ENCODE peak calls at places on chromosomes 13 and 19, in six cellular contexts. Q, R, W, B, S and L are unnamed samples.
A peak's percentile ranks its signal among the peaks of the same experiment; 100 is the strongest.

GRCh38 chr13:106415971-106416370 is 119.5 kb downstream of the EFNB2 start:
- DNase-seq in Q (no peak), R (no peak), W (no peak), B (no peak), S (no peak), L (no peak)

GRCh38 chr13:44755872-44756271 is 179.7 kb upstream of the TSC22D1 start:
- DNase-seq in Q (peak; percentile 90), R (no peak), W (no peak), B (peak; percentile 31), S (no peak), L (no peak)

GRCh38 chr19:49581007-49581508 is at the start of gene PRRG2:
- DNase-seq in Q (no peak), R (no peak), W (no peak), B (no peak), S (no peak), L (no peak)

GRCh38 chr13:22740264-22740663 is 440.5 kb upstream of the SGCG start:
- DNase-seq in Q (no peak), R (no peak), W (no peak), B (no peak), S (no peak), L (no peak)

GRCh38 chr19:47004012-47004465 is 15.6 kb upstream of the NPAS1 start:
- DNase-seq in Q (no peak), R (no peak), W (no peak), B (no peak), S (no peak), L (no peak)

GRCh38 chr13:113839536-113840204 is 24.2 kb downstream of the GAS6 start:
- DNase-seq in Q (no peak), R (no peak), W (no peak), B (no peak), S (no peak), L (no peak)

GRCh38 chr13:42280537-42280936 is 8.6 kb downstream of the AKAP11 start:
- DNase-seq in Q (no peak), R (no peak), W (no peak), B (no peak), S (no peak), L (no peak)

GRCh38 chr13:79796116-79796515 is 315.2 kb downstream of the NDFIP2 start:
- DNase-seq in Q (no peak), R (no peak), W (no peak), B (no peak), S (no peak), L (no peak)

GRCh38 chr13:112819816-112820215 is 130.0 kb downstream of the ATP11A start:
- DNase-seq in Q (no peak), R (no peak), W (no peak), B (no peak), S (no peak), L (no peak)

GRCh38 chr19:5903502-5904301 is at the start of gene NDUFA11:
- DNase-seq in Q (peak; percentile 94), R (peak; percentile 99), W (peak; percentile 96), B (peak; percentile 99), S (peak; percentile 83), L (peak; percentile 92)

GRCh38 chr13:23160241-23161175 is 20.3 kb upstream of the SGCG start:
- DNase-seq in Q (peak; percentile 2), R (peak; percentile 22), W (no peak), B (no peak), S (no peak), L (peak; percentile 37)

GRCh38 chr13:102721800-102722231 is 27.0 kb upstream of the METTL21C start:
- DNase-seq in Q (peak; percentile 8), R (no peak), W (no peak), B (no peak), S (no peak), L (no peak)

GRCh38 chr13:101449971-101450748 is 2.3 kb upstream of the ITGBL1 start:
- DNase-seq in Q (peak; percentile 96), R (no peak), W (peak; percentile 55), B (peak; percentile 62), S (peak; percentile 42), L (no peak)

GRCh38 chr19:40225440-40226305 is 816 bp downstream of the CCNP start:
- DNase-seq in Q (no peak), R (no peak), W (peak; percentile 75), B (peak; percentile 14), S (no peak), L (no peak)

GRCh38 chr13:37149380-37149779 is 43.9 kb upstream of the CSNK1A1L start:
- DNase-seq in Q (no peak), R (no peak), W (no peak), B (no peak), S (no peak), L (no peak)

GRCh38 chr19:43738780-43739211 is 16.0 kb downstream of the SMG9 start:
- DNase-seq in Q (peak; percentile 33), R (no peak), W (no peak), B (no peak), S (no peak), L (no peak)

GRCh38 chr13:102310691-102311432 is 91.0 kb downstream of the FGF14 start:
- DNase-seq in Q (no peak), R (peak; percentile 32), W (peak; percentile 0), B (no peak), S (no peak), L (no peak)

GRCh38 chr19:3171894-3172679 is 6.5 kb upstream of the S1PR4 start:
- DNase-seq in Q (no peak), R (no peak), W (no peak), B (no peak), S (no peak), L (no peak)

GRCh38 chr13:98934243-98934642 is 43.6 kb downstream of the DOCK9 start:
- DNase-seq in Q (no peak), R (no peak), W (no peak), B (no peak), S (no peak), L (no peak)

GRCh38 chr19:20969498-20969897 is 46.4 kb downstream of the ZNF85 start:
- DNase-seq in Q (no peak), R (no peak), W (no peak), B (no peak), S (no peak), L (no peak)

GRCh38 chr13:73040968-73041580 is 17.7 kb upstream of the KLF5 start:
- DNase-seq in Q (no peak), R (no peak), W (no peak), B (no peak), S (no peak), L (no peak)

GRCh38 chr19:10112895-10113591 is 1.6 kb downstream of the P2RY11 start:
- DNase-seq in Q (peak; percentile 23), R (no peak), W (no peak), B (no peak), S (no peak), L (peak; percentile 62)

GRCh38 chr19:16654621-16655020 is 5.3 kb downstream of the SMIM7 start:
- DNase-seq in Q (peak; percentile 6), R (no peak), W (no peak), B (no peak), S (no peak), L (no peak)

GRCh38 chr13:92136449-92137180 is 738.2 kb downstream of the GPC5 start:
- DNase-seq in Q (peak; percentile 57), R (no peak), W (no peak), B (peak; percentile 3), S (no peak), L (no peak)

GRCh38 chr19:3671680-3672574 is 28.3 kb downstream of the PIP5K1C start:
- DNase-seq in Q (peak; percentile 42), R (peak; percentile 53), W (no peak), B (no peak), S (no peak), L (no peak)

GRCh38 chr19:8240274-8241229 is 31.4 kb downstream of the CERS4 start:
- DNase-seq in Q (peak; percentile 97), R (peak; percentile 90), W (peak; percentile 81), B (peak; percentile 91), S (no peak), L (peak; percentile 62)

GRCh38 chr13:37657134-37657533 is 58.6 kb upstream of the POSTN start:
- DNase-seq in Q (peak; percentile 90), R (no peak), W (no peak), B (peak; percentile 63), S (peak; percentile 1), L (no peak)

GRCh38 chr19:19900124-19900523 is 622 bp upstream of the ZNF93 start:
- DNase-seq in Q (peak; percentile 91), R (no peak), W (peak; percentile 12), B (peak; percentile 66), S (no peak), L (no peak)

GRCh38 chr19:56245062-56245740 is 27.3 kb upstream of the EDDM13 start:
- DNase-seq in Q (peak; percentile 27), R (no peak), W (peak; percentile 16), B (no peak), S (no peak), L (no peak)

GRCh38 chr19:51398096-51398704 is 7.8 kb upstream of the C19orf84 start:
- DNase-seq in Q (peak; percentile 6), R (no peak), W (peak; percentile 48), B (no peak), S (peak; percentile 50), L (peak; percentile 23)

GRCh38 chr19:41265376-41266153 is 1.4 kb downstream of the HNRNPUL1 start:
- DNase-seq in Q (peak; percentile 20), R (no peak), W (peak; percentile 36), B (peak; percentile 45), S (peak; percentile 74), L (no peak)